ENCODE peak calls at places on chromosomes 2 and 18, in ten cellular contexts. One of them, this sample, is unnamed.

GRCh38 chr2:96822786-96823185 is 6.7 kb downstream of the CNNM3 start:
- DNase-seq in PC-3: no peak
- DNase-seq in neural progenitor cell: no peak
- DNase-seq in fibroblast of lung: no peak
- DNase-seq in K562: no peak
- DNase-seq in HCT116: no peak
- DNase-seq in GM23248: no peak
- DNase-seq in SK-N-SH: no peak
- DNase-seq in astrocyte: no peak
- DNase-seq in IMR-90: no peak
- DNase-seq in this sample: peak; percentile 31

GRCh38 chr18:457533-457932 is 43.0 kb downstream of the COLEC12 start:
- DNase-seq in PC-3: no peak
- DNase-seq in neural progenitor cell: no peak
- DNase-seq in fibroblast of lung: no peak
- DNase-seq in K562: no peak
- DNase-seq in HCT116: no peak
- DNase-seq in GM23248: peak; percentile 38
- DNase-seq in SK-N-SH: no peak
- DNase-seq in astrocyte: no peak
- DNase-seq in IMR-90: peak; percentile 48
- DNase-seq in this sample: no peak

GRCh38 chr18:47882641-47883040 is 47.8 kb downstream of the SMAD2 start:
- DNase-seq in PC-3: peak; percentile 56
- DNase-seq in neural progenitor cell: no peak
- DNase-seq in fibroblast of lung: no peak
- DNase-seq in K562: no peak
- DNase-seq in HCT116: no peak
- DNase-seq in GM23248: peak; percentile 38
- DNase-seq in SK-N-SH: no peak
- DNase-seq in astrocyte: no peak
- DNase-seq in IMR-90: peak; percentile 55
- DNase-seq in this sample: no peak

GRCh38 chr2:152491139-152491472 is 156.1 kb downstream of the FMNL2 start:
- DNase-seq in PC-3: no peak
- DNase-seq in neural progenitor cell: peak; percentile 34
- DNase-seq in fibroblast of lung: no peak
- DNase-seq in K562: no peak
- DNase-seq in HCT116: no peak
- DNase-seq in GM23248: no peak
- DNase-seq in SK-N-SH: no peak
- DNase-seq in astrocyte: no peak
- DNase-seq in IMR-90: no peak
- DNase-seq in this sample: peak; percentile 93

GRCh38 chr2:98825404-98825803 is 94.5 kb upstream of the MGAT4A start:
- DNase-seq in PC-3: no peak
- DNase-seq in neural progenitor cell: no peak
- DNase-seq in fibroblast of lung: no peak
- DNase-seq in K562: no peak
- DNase-seq in HCT116: no peak
- DNase-seq in GM23248: no peak
- DNase-seq in SK-N-SH: no peak
- DNase-seq in astrocyte: no peak
- DNase-seq in IMR-90: no peak
- DNase-seq in this sample: no peak

GRCh38 chr2:238286551-238286950 is 1.9 kb downstream of the PER2 start:
- DNase-seq in PC-3: peak; percentile 73
- DNase-seq in neural progenitor cell: no peak
- DNase-seq in fibroblast of lung: peak; percentile 89
- DNase-seq in K562: no peak
- DNase-seq in HCT116: no peak
- DNase-seq in GM23248: peak; percentile 92
- DNase-seq in SK-N-SH: no peak
- DNase-seq in astrocyte: peak; percentile 86
- DNase-seq in IMR-90: peak; percentile 86
- DNase-seq in this sample: peak; percentile 83

GRCh38 chr2:17327649-17328048 is 190.6 kb downstream of the RAD51AP2 start:
- DNase-seq in PC-3: no peak
- DNase-seq in neural progenitor cell: no peak
- DNase-seq in fibroblast of lung: peak; percentile 15
- DNase-seq in K562: no peak
- DNase-seq in HCT116: no peak
- DNase-seq in GM23248: no peak
- DNase-seq in SK-N-SH: no peak
- DNase-seq in astrocyte: no peak
- DNase-seq in IMR-90: no peak
- DNase-seq in this sample: no peak

GRCh38 chr2:239163306-239164070 is 237.3 kb downstream of the HDAC4 start:
- DNase-seq in PC-3: no peak
- DNase-seq in neural progenitor cell: no peak
- DNase-seq in fibroblast of lung: no peak
- DNase-seq in K562: no peak
- DNase-seq in HCT116: no peak
- DNase-seq in GM23248: no peak
- DNase-seq in SK-N-SH: no peak
- DNase-seq in astrocyte: no peak
- DNase-seq in IMR-90: no peak
- DNase-seq in this sample: peak; percentile 58

GRCh38 chr2:201781583-201782051 is 884 bp upstream of the ALS2 start:
- DNase-seq in PC-3: no peak
- DNase-seq in neural progenitor cell: peak; percentile 12
- DNase-seq in fibroblast of lung: no peak
- DNase-seq in K562: no peak
- DNase-seq in HCT116: no peak
- DNase-seq in GM23248: peak; percentile 57
- DNase-seq in SK-N-SH: peak; percentile 33
- DNase-seq in astrocyte: no peak
- DNase-seq in IMR-90: no peak
- DNase-seq in this sample: peak; percentile 53

GRCh38 chr2:233422649-233423435 is 68.5 kb downstream of the DGKD start:
- DNase-seq in PC-3: no peak
- DNase-seq in neural progenitor cell: no peak
- DNase-seq in fibroblast of lung: no peak
- DNase-seq in K562: no peak
- DNase-seq in HCT116: no peak
- DNase-seq in GM23248: no peak
- DNase-seq in SK-N-SH: no peak
- DNase-seq in astrocyte: no peak
- DNase-seq in IMR-90: no peak
- DNase-seq in this sample: no peak

GRCh38 chr2:85353876-85354285 is 447 bp downstream of the RETSAT start:
- DNase-seq in PC-3: peak; percentile 51
- DNase-seq in neural progenitor cell: peak; percentile 12
- DNase-seq in fibroblast of lung: peak; percentile 29
- DNase-seq in K562: peak; percentile 64
- DNase-seq in HCT116: peak; percentile 12
- DNase-seq in GM23248: peak; percentile 75
- DNase-seq in SK-N-SH: peak; percentile 38
- DNase-seq in astrocyte: peak; percentile 7
- DNase-seq in IMR-90: peak; percentile 6
- DNase-seq in this sample: peak; percentile 72

GRCh38 chr2:181364492-181365175 is 92.6 kb upstream of the ITGA4 start:
- DNase-seq in PC-3: no peak
- DNase-seq in neural progenitor cell: no peak
- DNase-seq in fibroblast of lung: no peak
- DNase-seq in K562: no peak
- DNase-seq in HCT116: no peak
- DNase-seq in GM23248: peak; percentile 53
- DNase-seq in SK-N-SH: no peak
- DNase-seq in astrocyte: no peak
- DNase-seq in IMR-90: no peak
- DNase-seq in this sample: no peak

GRCh38 chr2:162245051-162245450 is 1.8 kb upstream of the FAP start:
- DNase-seq in PC-3: no peak
- DNase-seq in neural progenitor cell: no peak
- DNase-seq in fibroblast of lung: peak; percentile 71
- DNase-seq in K562: no peak
- DNase-seq in HCT116: no peak
- DNase-seq in GM23248: peak; percentile 55
- DNase-seq in SK-N-SH: no peak
- DNase-seq in astrocyte: peak; percentile 63
- DNase-seq in IMR-90: no peak
- DNase-seq in this sample: no peak

GRCh38 chr2:177984739-177985138 is 87.8 kb downstream of the PDE11A start:
- DNase-seq in PC-3: peak; percentile 12
- DNase-seq in neural progenitor cell: no peak
- DNase-seq in fibroblast of lung: peak; percentile 55
- DNase-seq in K562: no peak
- DNase-seq in HCT116: no peak
- DNase-seq in GM23248: peak; percentile 50
- DNase-seq in SK-N-SH: peak; percentile 20
- DNase-seq in astrocyte: peak; percentile 43
- DNase-seq in IMR-90: peak; percentile 32
- DNase-seq in this sample: no peak

GRCh38 chr2:1803217-1804115 is 59.2 kb upstream of the PXDN start:
- DNase-seq in PC-3: no peak
- DNase-seq in neural progenitor cell: no peak
- DNase-seq in fibroblast of lung: peak; percentile 23
- DNase-seq in K562: no peak
- DNase-seq in HCT116: no peak
- DNase-seq in GM23248: no peak
- DNase-seq in SK-N-SH: no peak
- DNase-seq in astrocyte: no peak
- DNase-seq in IMR-90: no peak
- DNase-seq in this sample: peak; percentile 46

GRCh38 chr2:142693171-142693950 is 184.1 kb upstream of the KYNU start:
- DNase-seq in PC-3: no peak
- DNase-seq in neural progenitor cell: no peak
- DNase-seq in fibroblast of lung: no peak
- DNase-seq in K562: peak; percentile 42
- DNase-seq in HCT116: no peak
- DNase-seq in GM23248: no peak
- DNase-seq in SK-N-SH: peak; percentile 21
- DNase-seq in astrocyte: no peak
- DNase-seq in IMR-90: no peak
- DNase-seq in this sample: no peak

GRCh38 chr2:24048662-24049484 is 668 bp upstream of the FKBP1B start:
- DNase-seq in PC-3: no peak
- DNase-seq in neural progenitor cell: peak; percentile 19
- DNase-seq in fibroblast of lung: no peak
- DNase-seq in K562: peak; percentile 50
- DNase-seq in HCT116: peak; percentile 6
- DNase-seq in GM23248: no peak
- DNase-seq in SK-N-SH: peak; percentile 36
- DNase-seq in astrocyte: no peak
- DNase-seq in IMR-90: no peak
- DNase-seq in this sample: no peak

GRCh38 chr2:29247336-29247914 is 132.2 kb downstream of the CLIP4 start:
- DNase-seq in PC-3: no peak
- DNase-seq in neural progenitor cell: no peak
- DNase-seq in fibroblast of lung: no peak
- DNase-seq in K562: no peak
- DNase-seq in HCT116: no peak
- DNase-seq in GM23248: no peak
- DNase-seq in SK-N-SH: no peak
- DNase-seq in astrocyte: no peak
- DNase-seq in IMR-90: no peak
- DNase-seq in this sample: no peak
- H3K9me3 ChIP-seq in PC-3: no peaks in the 10 kb centered on the region
- H3K9me3 ChIP-seq in neural progenitor cell: no peaks in the 10 kb centered on the region
- H3K9me3 ChIP-seq in fibroblast of lung: no peaks in the 10 kb centered on the region
- H3K9me3 ChIP-seq in K562: no peaks in the 10 kb centered on the region
- H3K9me3 ChIP-seq in HCT116: no peaks in the 10 kb centered on the region
- H3K9me3 ChIP-seq in GM23248: no peaks in the 10 kb centered on the region
- H3K9me3 ChIP-seq in SK-N-SH: no peaks in the 10 kb centered on the region
- H3K9me3 ChIP-seq in astrocyte: no peaks in the 10 kb centered on the region
- H3K9me3 ChIP-seq in IMR-90: no peaks in the 10 kb centered on the region
- H3K9me3 ChIP-seq in this sample: no peaks in the 10 kb centered on the region

GRCh38 chr2:240623531-240624010 is 1.7 kb upstream of the GPR35 start:
- DNase-seq in PC-3: no peak
- DNase-seq in neural progenitor cell: no peak
- DNase-seq in fibroblast of lung: no peak
- DNase-seq in K562: no peak
- DNase-seq in HCT116: no peak
- DNase-seq in GM23248: no peak
- DNase-seq in SK-N-SH: no peak
- DNase-seq in astrocyte: no peak
- DNase-seq in IMR-90: no peak
- DNase-seq in this sample: peak; percentile 71

GRCh38 chr2:240626531-240627300 is 1.4 kb downstream of the GPR35 start:
- DNase-seq in PC-3: no peak
- DNase-seq in neural progenitor cell: no peak
- DNase-seq in fibroblast of lung: no peak
- DNase-seq in K562: no peak
- DNase-seq in HCT116: no peak
- DNase-seq in GM23248: no peak
- DNase-seq in SK-N-SH: peak; percentile 56
- DNase-seq in astrocyte: no peak
- DNase-seq in IMR-90: no peak
- DNase-seq in this sample: peak; percentile 76

GRCh38 chr2:240624011-240624949 is 1.0 kb upstream of the GPR35 start:
- DNase-seq in PC-3: no peak
- DNase-seq in neural progenitor cell: no peak
- DNase-seq in fibroblast of lung: no peak
- DNase-seq in K562: no peak
- DNase-seq in HCT116: no peak
- DNase-seq in GM23248: no peak
- DNase-seq in SK-N-SH: no peak
- DNase-seq in astrocyte: no peak
- DNase-seq in IMR-90: no peak
- DNase-seq in this sample: peak; percentile 64

GRCh38 chr2:240622631-240623235 is 2.5 kb upstream of the GPR35 start:
- DNase-seq in PC-3: no peak
- DNase-seq in neural progenitor cell: no peak
- DNase-seq in fibroblast of lung: no peak
- DNase-seq in K562: no peak
- DNase-seq in HCT116: no peak
- DNase-seq in GM23248: no peak
- DNase-seq in SK-N-SH: peak; percentile 82
- DNase-seq in astrocyte: no peak
- DNase-seq in IMR-90: no peak
- DNase-seq in this sample: peak; percentile 82

GRCh38 chr2:240624950-240625621 is at the start of gene GPR35:
- DNase-seq in PC-3: no peak
- DNase-seq in neural progenitor cell: no peak
- DNase-seq in fibroblast of lung: peak; percentile 73
- DNase-seq in K562: peak; percentile 60
- DNase-seq in HCT116: no peak
- DNase-seq in GM23248: peak; percentile 86
- DNase-seq in SK-N-SH: no peak
- DNase-seq in astrocyte: peak; percentile 56
- DNase-seq in IMR-90: peak; percentile 43
- DNase-seq in this sample: peak; percentile 77
- H3K9ac ChIP-seq in PC-3: no peak within 1 kb of the TSS
- H3K9ac ChIP-seq in neural progenitor cell: no peak within 1 kb of the TSS
- H3K9ac ChIP-seq in fibroblast of lung: no peak within 1 kb of the TSS
- H3K9ac ChIP-seq in K562: no peak within 1 kb of the TSS
- H3K9ac ChIP-seq in HCT116: no peak within 1 kb of the TSS
- H3K9ac ChIP-seq in GM23248: no peak within 1 kb of the TSS
- H3K9ac ChIP-seq in SK-N-SH: no peak within 1 kb of the TSS
- H3K9ac ChIP-seq in astrocyte: peak within 1 kb of the TSS; percentile 18
- H3K9ac ChIP-seq in IMR-90: no peak within 1 kb of the TSS
- H3K9ac ChIP-seq in this sample: no peak within 1 kb of the TSS

GRCh38 chr2:115634578-115634977 is 1192.1 kb downstream of the DPP10 start:
- DNase-seq in PC-3: no peak
- DNase-seq in neural progenitor cell: peak; percentile 4
- DNase-seq in fibroblast of lung: no peak
- DNase-seq in K562: no peak
- DNase-seq in HCT116: no peak
- DNase-seq in GM23248: no peak
- DNase-seq in SK-N-SH: no peak
- DNase-seq in astrocyte: no peak
- DNase-seq in IMR-90: no peak
- DNase-seq in this sample: no peak
- H3K9me3 ChIP-seq in PC-3: peaks cover 6% of the 10 kb centered on the region
- H3K9me3 ChIP-seq in neural progenitor cell: no peaks in the 10 kb centered on the region
- H3K9me3 ChIP-seq in fibroblast of lung: no peaks in the 10 kb centered on the region
- H3K9me3 ChIP-seq in K562: no peaks in the 10 kb centered on the region
- H3K9me3 ChIP-seq in HCT116: peaks cover 27% of the 10 kb centered on the region
- H3K9me3 ChIP-seq in GM23248: no peaks in the 10 kb centered on the region
- H3K9me3 ChIP-seq in SK-N-SH: peaks cover 2% of the 10 kb centered on the region
- H3K9me3 ChIP-seq in astrocyte: peaks cover 5% of the 10 kb centered on the region
- H3K9me3 ChIP-seq in IMR-90: peaks cover 8% of the 10 kb centered on the region
- H3K9me3 ChIP-seq in this sample: no peaks in the 10 kb centered on the region

GRCh38 chr2:240571314-240571973 is 3.2 kb downstream of the RNPEPL1 start:
- DNase-seq in PC-3: no peak
- DNase-seq in neural progenitor cell: no peak
- DNase-seq in fibroblast of lung: no peak
- DNase-seq in K562: no peak
- DNase-seq in HCT116: no peak
- DNase-seq in GM23248: no peak
- DNase-seq in SK-N-SH: peak; percentile 19
- DNase-seq in astrocyte: no peak
- DNase-seq in IMR-90: no peak
- DNase-seq in this sample: peak; percentile 67
- H3K9ac ChIP-seq in PC-3: no peak overlapping the region
- H3K9ac ChIP-seq in neural progenitor cell: no peak overlapping the region
- H3K9ac ChIP-seq in fibroblast of lung: no peak overlapping the region
- H3K9ac ChIP-seq in K562: no peak overlapping the region
- H3K9ac ChIP-seq in HCT116: no peak overlapping the region
- H3K9ac ChIP-seq in GM23248: no peak overlapping the region
- H3K9ac ChIP-seq in SK-N-SH: no peak overlapping the region
- H3K9ac ChIP-seq in astrocyte: no peak overlapping the region
- H3K9ac ChIP-seq in IMR-90: no peak overlapping the region
- H3K9ac ChIP-seq in this sample: no peak overlapping the region

This sample was measured in kidney.